ENCODE peak calls at places on chromosome 18, in seven cellular contexts. V, S, C, E, O, Y and I are unnamed samples.

GRCh38 chr18:13107074-13107473 is 111.5 kb upstream of the LDLRAD4 start:
- DNase-seq in V (no peak), S (no peak), C (no peak), E (no peak), O (no peak), Y (no peak), I (no peak)

GRCh38 chr18:62128157-62128556 is 58.7 kb downstream of the PIGN start:
- DNase-seq in V (no peak), S (no peak), C (no peak), E (no peak), O (no peak), Y (no peak), I (no peak)

GRCh38 chr18:57737661-57738060 is 65.5 kb downstream of the ATP8B1 start:
- DNase-seq in V (peak), S (no peak), C (peak), E (no peak), O (no peak), Y (peak), I (no peak)

GRCh38 chr18:22632191-22632590 is 214.5 kb upstream of the CTAGE1 start:
- DNase-seq in V (no peak), S (no peak), C (no peak), E (no peak), O (no peak), Y (no peak), I (no peak)

GRCh38 chr18:9721893-9722515 is 13.9 kb downstream of the RAB31 start:
- DNase-seq in V (no peak), S (no peak), C (no peak), E (no peak), O (no peak), Y (no peak), I (no peak)

GRCh38 chr18:35355140-35355618 is 11.0 kb upstream of the ZNF24 start:
- DNase-seq in V (peak), S (peak), C (peak), E (no peak), O (peak), Y (peak), I (peak)

GRCh38 chr18:10365901-10366300 is 88.5 kb upstream of the APCDD1 start:
- DNase-seq in V (no peak), S (no peak), C (no peak), E (no peak), O (no peak), Y (no peak), I (no peak)

GRCh38 chr18:39190508-39190907 is 1624.9 kb upstream of the CELF4 start:
- DNase-seq in V (no peak), S (no peak), C (no peak), E (no peak), O (no peak), Y (no peak), I (no peak)

GRCh38 chr18:51236225-51236624 is 38.7 kb upstream of the MEX3C start:
- DNase-seq in V (no peak), S (no peak), C (no peak), E (no peak), O (no peak), Y (no peak), I (no peak)

GRCh38 chr18:56402872-56403516 is 235.4 kb downstream of the TXNL1 start:
- DNase-seq in V (no peak), S (no peak), C (no peak), E (no peak), O (no peak), Y (no peak), I (no peak)

GRCh38 chr18:32381761-32382160 is 88.9 kb downstream of the GAREM1 start:
- DNase-seq in V (no peak), S (no peak), C (no peak), E (no peak), O (no peak), Y (no peak), I (no peak)

GRCh38 chr18:79901665-79902064 is 49.8 kb downstream of the SLC66A2 start:
- DNase-seq in V (no peak), S (no peak), C (no peak), E (no peak), O (no peak), Y (no peak), I (no peak)